ENCODE peak calls at places on chromosomes 6 and 20, in ten cellular contexts. T is left ventricle myocardium inferior; A is NCI-H774; N is head of caudate nucleus; C is HT-29; H is Kasumi-1; Q is stimulated activated naive CD8-positive, alpha-beta T cell treated with anti-CD3 and anti-CD28 coated beads, Interleukin-15, Interleukin-2, amounts not matched to agents 100 U/mL and 50 U/mL, for 24 hours; L is HTR-8/SVneo; R is A549; D is activated T-helper 1 cell treated with anti-CD3 and anti-CD28 coated beads, Interleukin-12 subunit alpha, Interleukin-12 subunit beta, Interleukin-2, Interleukin-4 antibody, amounts not matched to agents 30 ng/mL and 10 ng/mL and 1 ng/mL, durations not matched to agents 14 hours and 24 hours and 36 hours. W is an unnamed sample.

GRCh38 chr20:1876217-1876921 is 18.8 kb upstream of the SIRPA start:
- DNase-seq in H (no peak), L (no peak), N (no peak), R (no peak), D (no peak), Q (no peak), C (peak), A (no peak), T (no peak), W (no peak)

GRCh38 chr6:24228681-24229255 is 102.8 kb downstream of the NRSN1 start:
- DNase-seq in L (peak), D (no peak), R (no peak), A (no peak), T (no peak), C (no peak), N (no peak), Q (peak), H (peak), W (peak)

GRCh38 chr20:58374906-58375760 is 13.9 kb upstream of the VAPB start:
- DNase-seq in N (no peak), C (no peak), L (no peak), R (no peak), A (no peak), D (no peak), H (no peak), Q (no peak), T (no peak), W (no peak)

GRCh38 chr20:63293456-63293855 is 470 bp downstream of the COL20A1 start:
- DNase-seq in N (no peak), Q (no peak), D (no peak), A (no peak), L (no peak), R (no peak), C (no peak), H (no peak), T (no peak), W (no peak)

GRCh38 chr6:121520337-121521163 is 85.1 kb downstream of the GJA1 start:
- DNase-seq in T (no peak), Q (no peak), C (no peak), L (no peak), H (no peak), A (no peak), R (peak), D (no peak), N (no peak), W (no peak)

GRCh38 chr6:90469906-90470305 is 117.0 kb downstream of the MAP3K7 start:
- DNase-seq in A (no peak), R (no peak), L (no peak), H (no peak), C (no peak), N (no peak), D (no peak), T (no peak), Q (no peak), W (no peak)

GRCh38 chr20:3706774-3707507 is 5.5 kb downstream of the SIGLEC1 start:
- DNase-seq in D (no peak), T (no peak), H (no peak), A (no peak), N (no peak), L (no peak), Q (no peak), R (no peak), C (no peak), W (no peak)

GRCh38 chr20:2463616-2464365 is 6.8 kb downstream of the SNRPB start:
- DNase-seq in N (no peak), T (no peak), R (no peak), D (no peak), C (no peak), H (no peak), A (no peak), Q (no peak), L (no peak), W (no peak)

GRCh38 chr6:110800839-110801196 is 14.5 kb downstream of the CDK19 start:
- DNase-seq in L (no peak), Q (no peak), C (no peak), R (no peak), N (no peak), T (no peak), A (no peak), H (no peak), D (no peak), W (no peak)

GRCh38 chr20:59938696-59939051 is 1.4 kb downstream of the PPP1R3D start:
- DNase-seq in Q (no peak), D (no peak), T (no peak), H (no peak), C (peak), R (no peak), L (no peak), N (no peak), A (no peak), W (peak)

GRCh38 chr6:127956260-127956888 is 55.5 kb upstream of the THEMIS start:
- DNase-seq in N (no peak), H (no peak), R (no peak), D (no peak), L (no peak), A (no peak), T (no peak), C (peak), Q (no peak), W (no peak)

GRCh38 chr6:129515004-129515403 is 195.0 kb downstream of the ARHGAP18 start:
- DNase-seq in A (no peak), D (no peak), R (no peak), Q (no peak), L (no peak), H (no peak), T (no peak), N (no peak), C (no peak), W (no peak)

GRCh38 chr20:32510601-32511357 is 74.4 kb downstream of the NOL4L start:
- DNase-seq in N (no peak), Q (peak), R (no peak), T (no peak), D (no peak), H (no peak), A (no peak), C (peak), L (no peak), W (no peak)

GRCh38 chr6:135419162-135419561 is 78.4 kb downstream of the AHI1 start:
- DNase-seq in L (no peak), C (no peak), A (no peak), D (no peak), H (no peak), Q (no peak), R (no peak), T (no peak), N (no peak), W (no peak)

GRCh38 chr20:19757487-19757972 is 528 bp upstream of the RIN2 start:
- DNase-seq in T (peak), L (peak), H (no peak), C (peak), A (peak), N (peak), D (no peak), Q (no peak), R (peak), W (no peak)

GRCh38 chr20:35207950-35208611 is 18.4 kb upstream of the MMP24 start:
- DNase-seq in N (peak), C (peak), R (peak), L (peak), T (peak), A (peak), Q (peak), H (peak), D (peak), W (peak)

GRCh38 chr6:128882991-128883571 is at the start of gene LAMA2:
- DNase-seq in H (no peak), N (peak), A (no peak), T (peak), C (no peak), R (no peak), D (no peak), Q (peak), L (no peak), W (no peak)

GRCh38 chr6:106547961-106548453 is 81.3 kb downstream of the RTN4IP1 start:
- DNase-seq in N (no peak), H (no peak), D (no peak), T (no peak), Q (peak), A (no peak), C (no peak), L (no peak), R (no peak), W (no peak)

GRCh38 chr6:154932562-154933027 is 62.5 kb upstream of the TIAM2 start:
- DNase-seq in L (peak), H (no peak), C (peak), R (peak), T (no peak), Q (no peak), A (no peak), D (no peak), N (no peak), W (no peak)

GRCh38 chr6:147022041-147022440 is 182.2 kb upstream of the STXBP5 start:
- DNase-seq in T (no peak), Q (no peak), L (no peak), A (no peak), D (no peak), H (no peak), N (no peak), C (peak), R (no peak), W (no peak)

GRCh38 chr6:110404602-110405001 is 10.8 kb downstream of the DDO start:
- DNase-seq in A (no peak), D (no peak), R (no peak), T (no peak), N (no peak), C (no peak), L (peak), H (no peak), Q (no peak), W (no peak)

GRCh38 chr20:46568570-46569129 is 18.2 kb upstream of the OCSTAMP start:
- DNase-seq in A (peak), C (peak), R (no peak), H (no peak), L (peak), Q (no peak), D (no peak), T (peak), N (peak), W (no peak)

GRCh38 chr6:147603392-147604081 is 95.0 kb downstream of the SAMD5 start:
- DNase-seq in Q (no peak), A (no peak), T (peak), L (no peak), C (no peak), H (no peak), R (no peak), N (no peak), D (no peak), W (no peak)

GRCh38 chr6:105087571-105088211 is 92.1 kb downstream of the POPDC3 start:
- DNase-seq in A (peak), H (peak), N (peak), R (peak), T (no peak), Q (peak), L (peak), C (peak), D (no peak), W (peak)

GRCh38 chr6:29942275-29943052 is at the start of gene HLA-A:
- DNase-seq in R (peak), H (peak), N (peak), D (peak), C (peak), L (peak), Q (peak), T (peak), A (peak), W (peak)

W was measured in GM12865.